ENCODE peak calls at places on chromosomes 6 and 20, in nine cellular contexts. One of them, this sample, is unnamed.
A peak's percentile ranks its signal among the peaks of the same experiment; 100 is the strongest.

GRCh38 chr6:1487239-1487638 is 97.9 kb downstream of the FOXF2 start:
- DNase-seq in CD8-positive, alpha-beta T cell: no peak
- DNase-seq in GM23338: no peak
- DNase-seq in right lobe of liver: no peak
- DNase-seq in fibroblast of lung: no peak
- DNase-seq in ovary: no peak
- DNase-seq in keratinocyte: no peak
- DNase-seq in left ventricle myocardium inferior: no peak
- DNase-seq in PC-3: no peak
- DNase-seq in this sample: no peak

GRCh38 chr20:63966172-63966943 is 3.4 kb downstream of the ZNF512B start:
- DNase-seq in CD8-positive, alpha-beta T cell: no peak
- DNase-seq in GM23338: no peak
- DNase-seq in right lobe of liver: no peak
- DNase-seq in fibroblast of lung: no peak
- DNase-seq in ovary: peak; percentile 22
- DNase-seq in keratinocyte: no peak
- DNase-seq in left ventricle myocardium inferior: no peak
- DNase-seq in PC-3: no peak
- DNase-seq in this sample: no peak

GRCh38 chr20:12722096-12722495 is 286.7 kb upstream of the SPTLC3 start:
- DNase-seq in CD8-positive, alpha-beta T cell: no peak
- DNase-seq in GM23338: peak; percentile 14
- DNase-seq in right lobe of liver: no peak
- DNase-seq in fibroblast of lung: no peak
- DNase-seq in ovary: no peak
- DNase-seq in keratinocyte: no peak
- DNase-seq in left ventricle myocardium inferior: no peak
- DNase-seq in PC-3: peak; percentile 32
- DNase-seq in this sample: peak; percentile 4

GRCh38 chr20:56843817-56844216 is 214.7 kb downstream of the TFAP2C start:
- DNase-seq in CD8-positive, alpha-beta T cell: no peak
- DNase-seq in GM23338: peak; percentile 63
- DNase-seq in right lobe of liver: no peak
- DNase-seq in fibroblast of lung: no peak
- DNase-seq in ovary: no peak
- DNase-seq in keratinocyte: no peak
- DNase-seq in left ventricle myocardium inferior: no peak
- DNase-seq in PC-3: peak; percentile 41
- DNase-seq in this sample: no peak

GRCh38 chr6:107646176-107646575 is 156.3 kb downstream of the SOBP start:
- DNase-seq in CD8-positive, alpha-beta T cell: no peak
- DNase-seq in GM23338: no peak
- DNase-seq in right lobe of liver: no peak
- DNase-seq in fibroblast of lung: peak; percentile 74
- DNase-seq in ovary: no peak
- DNase-seq in keratinocyte: no peak
- DNase-seq in left ventricle myocardium inferior: peak; percentile 72
- DNase-seq in PC-3: no peak
- DNase-seq in this sample: no peak

GRCh38 chr6:41970436-41970846 is 28.8 kb upstream of the CCND3 start:
- DNase-seq in CD8-positive, alpha-beta T cell: no peak
- DNase-seq in GM23338: no peak
- DNase-seq in right lobe of liver: peak; percentile 41
- DNase-seq in fibroblast of lung: peak; percentile 49
- DNase-seq in ovary: no peak
- DNase-seq in keratinocyte: no peak
- DNase-seq in left ventricle myocardium inferior: no peak
- DNase-seq in PC-3: no peak
- DNase-seq in this sample: peak; percentile 66

GRCh38 chr20:7930386-7930785 is 9.9 kb downstream of the HAO1 start:
- DNase-seq in CD8-positive, alpha-beta T cell: no peak
- DNase-seq in GM23338: no peak
- DNase-seq in right lobe of liver: no peak
- DNase-seq in fibroblast of lung: no peak
- DNase-seq in ovary: no peak
- DNase-seq in keratinocyte: no peak
- DNase-seq in left ventricle myocardium inferior: no peak
- DNase-seq in PC-3: no peak
- DNase-seq in this sample: no peak

GRCh38 chr20:59783020-59784010 is 150.1 kb downstream of the SYCP2 start:
- DNase-seq in CD8-positive, alpha-beta T cell: no peak
- DNase-seq in GM23338: peak; percentile 89
- DNase-seq in right lobe of liver: no peak
- DNase-seq in fibroblast of lung: peak; percentile 35
- DNase-seq in ovary: peak; percentile 53
- DNase-seq in keratinocyte: peak; percentile 17
- DNase-seq in left ventricle myocardium inferior: peak; percentile 52
- DNase-seq in PC-3: peak; percentile 80
- DNase-seq in this sample: peak; percentile 41

GRCh38 chr6:105920071-105920470 is 166.1 kb upstream of the PRDM1 start:
- DNase-seq in CD8-positive, alpha-beta T cell: no peak
- DNase-seq in GM23338: no peak
- DNase-seq in right lobe of liver: no peak
- DNase-seq in fibroblast of lung: no peak
- DNase-seq in ovary: no peak
- DNase-seq in keratinocyte: no peak
- DNase-seq in left ventricle myocardium inferior: no peak
- DNase-seq in PC-3: peak; percentile 69
- DNase-seq in this sample: peak; percentile 88

GRCh38 chr6:146914563-146915483 is 289.4 kb upstream of the STXBP5 start:
- DNase-seq in CD8-positive, alpha-beta T cell: no peak
- DNase-seq in GM23338: no peak
- DNase-seq in right lobe of liver: no peak
- DNase-seq in fibroblast of lung: peak; percentile 99
- DNase-seq in ovary: peak; percentile 32
- DNase-seq in keratinocyte: peak; percentile 73
- DNase-seq in left ventricle myocardium inferior: no peak
- DNase-seq in PC-3: peak; percentile 90
- DNase-seq in this sample: peak; percentile 89

GRCh38 chr6:159033160-159034049 is 11.4 kb downstream of the TAGAP start:
- DNase-seq in CD8-positive, alpha-beta T cell: no peak
- DNase-seq in GM23338: no peak
- DNase-seq in right lobe of liver: no peak
- DNase-seq in fibroblast of lung: no peak
- DNase-seq in ovary: no peak
- DNase-seq in keratinocyte: no peak
- DNase-seq in left ventricle myocardium inferior: no peak
- DNase-seq in PC-3: no peak
- DNase-seq in this sample: no peak

GRCh38 chr6:159037746-159038290 is 7.0 kb downstream of the TAGAP start:
- DNase-seq in CD8-positive, alpha-beta T cell: no peak
- DNase-seq in GM23338: no peak
- DNase-seq in right lobe of liver: no peak
- DNase-seq in fibroblast of lung: no peak
- DNase-seq in ovary: no peak
- DNase-seq in keratinocyte: no peak
- DNase-seq in left ventricle myocardium inferior: no peak
- DNase-seq in PC-3: peak; percentile 3
- DNase-seq in this sample: peak; percentile 31

GRCh38 chr6:159035891-159036290 is 8.9 kb downstream of the TAGAP start:
- DNase-seq in CD8-positive, alpha-beta T cell: no peak
- DNase-seq in GM23338: peak; percentile 12
- DNase-seq in right lobe of liver: no peak
- DNase-seq in fibroblast of lung: no peak
- DNase-seq in ovary: no peak
- DNase-seq in keratinocyte: no peak
- DNase-seq in left ventricle myocardium inferior: no peak
- DNase-seq in PC-3: no peak
- DNase-seq in this sample: no peak

GRCh38 chr6:159036673-159037072 is 8.1 kb downstream of the TAGAP start:
- DNase-seq in CD8-positive, alpha-beta T cell: no peak
- DNase-seq in GM23338: no peak
- DNase-seq in right lobe of liver: no peak
- DNase-seq in fibroblast of lung: no peak
- DNase-seq in ovary: no peak
- DNase-seq in keratinocyte: no peak
- DNase-seq in left ventricle myocardium inferior: no peak
- DNase-seq in PC-3: no peak
- DNase-seq in this sample: no peak

GRCh38 chr6:159031826-159032225 is 13.0 kb downstream of the TAGAP start:
- DNase-seq in CD8-positive, alpha-beta T cell: no peak
- DNase-seq in GM23338: no peak
- DNase-seq in right lobe of liver: no peak
- DNase-seq in fibroblast of lung: no peak
- DNase-seq in ovary: no peak
- DNase-seq in keratinocyte: no peak
- DNase-seq in left ventricle myocardium inferior: no peak
- DNase-seq in PC-3: no peak
- DNase-seq in this sample: no peak
- TF ChIP-seq CTCF in CD8-positive, alpha-beta T cell: no peak
- TF ChIP-seq CTCF in GM23338: no peak
- TF ChIP-seq CTCF in right lobe of liver: no peak
- TF ChIP-seq CTCF in fibroblast of lung: no peak
- TF ChIP-seq CTCF in ovary: no peak
- TF ChIP-seq CTCF in keratinocyte: no peak
- TF ChIP-seq CTCF in left ventricle myocardium inferior: no peak
- TF ChIP-seq CTCF in PC-3: no peak
- TF ChIP-seq CTCF in this sample: no peak

DNA sequence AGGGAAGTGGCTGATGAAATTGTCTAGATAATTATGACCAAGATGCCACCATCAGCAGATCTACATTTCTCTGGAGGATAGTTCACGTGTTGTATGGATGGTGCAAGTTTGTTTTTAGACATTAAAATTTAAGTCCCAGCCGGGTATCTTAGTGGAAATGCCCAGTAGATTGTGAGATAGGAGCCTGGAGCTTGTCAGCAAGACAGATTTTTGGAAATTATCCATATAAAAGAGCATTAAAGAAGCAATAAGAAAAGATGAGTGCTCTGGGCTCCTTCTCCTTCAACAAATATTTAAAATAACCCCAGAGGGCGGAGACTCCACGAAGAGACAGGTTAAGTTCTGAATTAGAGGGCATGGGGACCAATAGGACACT is 47.6 kb upstream of the SMLR1 start:
- DNase-seq in CD8-positive, alpha-beta T cell: no peak
- DNase-seq in GM23338: no peak
- DNase-seq in right lobe of liver: no peak
- DNase-seq in fibroblast of lung: peak; percentile 25
- DNase-seq in ovary: no peak
- DNase-seq in keratinocyte: no peak
- DNase-seq in left ventricle myocardium inferior: no peak
- DNase-seq in PC-3: no peak
- DNase-seq in this sample: no peak
- H3K4me3 ChIP-seq in CD8-positive, alpha-beta T cell: no peak overlapping the region
- H3K4me3 ChIP-seq in GM23338: no peak overlapping the region
- H3K4me3 ChIP-seq in right lobe of liver: no peak overlapping the region
- H3K4me3 ChIP-seq in fibroblast of lung: no peak overlapping the region
- H3K4me3 ChIP-seq in ovary: no peak overlapping the region
- H3K4me3 ChIP-seq in keratinocyte: no peak overlapping the region
- H3K4me3 ChIP-seq in left ventricle myocardium inferior: no peak overlapping the region
- H3K4me3 ChIP-seq in PC-3: no peak overlapping the region
- H3K4me3 ChIP-seq in this sample: no peak overlapping the region

GRCh38 chr20:23301436-23302050 is 49.0 kb upstream of the NXT1 start:
- DNase-seq in CD8-positive, alpha-beta T cell: no peak
- DNase-seq in GM23338: no peak
- DNase-seq in right lobe of liver: peak; percentile 31
- DNase-seq in fibroblast of lung: no peak
- DNase-seq in ovary: no peak
- DNase-seq in keratinocyte: no peak
- DNase-seq in left ventricle myocardium inferior: no peak
- DNase-seq in PC-3: no peak
- DNase-seq in this sample: no peak
- H3K27me3 ChIP-seq in CD8-positive, alpha-beta T cell: no peaks in the 10 kb centered on the region
- H3K27me3 ChIP-seq in GM23338: no peaks in the 10 kb centered on the region
- H3K27me3 ChIP-seq in right lobe of liver: no peaks in the 10 kb centered on the region
- H3K27me3 ChIP-seq in fibroblast of lung: no peaks in the 10 kb centered on the region
- H3K27me3 ChIP-seq in ovary: no peaks in the 10 kb centered on the region
- H3K27me3 ChIP-seq in keratinocyte: no peaks in the 10 kb centered on the region
- H3K27me3 ChIP-seq in left ventricle myocardium inferior: peaks cover 9% of the 10 kb centered on the region
- H3K27me3 ChIP-seq in PC-3: peaks cover 95% of the 10 kb centered on the region
- H3K27me3 ChIP-seq in this sample: peaks cover 8% of the 10 kb centered on the region

GRCh38 chr6:277746-278145 is 14.5 kb upstream of the DUSP22 start:
- DNase-seq in CD8-positive, alpha-beta T cell: no peak
- DNase-seq in GM23338: no peak
- DNase-seq in right lobe of liver: no peak
- DNase-seq in fibroblast of lung: no peak
- DNase-seq in ovary: no peak
- DNase-seq in keratinocyte: no peak
- DNase-seq in left ventricle myocardium inferior: no peak
- DNase-seq in PC-3: no peak
- DNase-seq in this sample: no peak

GRCh38 chr6:278494-278893 is 13.8 kb upstream of the DUSP22 start:
- DNase-seq in CD8-positive, alpha-beta T cell: no peak
- DNase-seq in GM23338: no peak
- DNase-seq in right lobe of liver: no peak
- DNase-seq in fibroblast of lung: no peak
- DNase-seq in ovary: no peak
- DNase-seq in keratinocyte: no peak
- DNase-seq in left ventricle myocardium inferior: no peak
- DNase-seq in PC-3: no peak
- DNase-seq in this sample: no peak

GRCh38 chr6:273441-274111 is 18.7 kb upstream of the DUSP22 start:
- DNase-seq in CD8-positive, alpha-beta T cell: no peak
- DNase-seq in GM23338: no peak
- DNase-seq in right lobe of liver: no peak
- DNase-seq in fibroblast of lung: no peak
- DNase-seq in ovary: no peak
- DNase-seq in keratinocyte: no peak
- DNase-seq in left ventricle myocardium inferior: no peak
- DNase-seq in PC-3: no peak
- DNase-seq in this sample: no peak
- TF ChIP-seq CTCF in CD8-positive, alpha-beta T cell: no peak
- TF ChIP-seq CTCF in GM23338: no peak
- TF ChIP-seq CTCF in right lobe of liver: no peak
- TF ChIP-seq CTCF in fibroblast of lung: no peak
- TF ChIP-seq CTCF in ovary: no peak
- TF ChIP-seq CTCF in keratinocyte: no peak
- TF ChIP-seq CTCF in left ventricle myocardium inferior: no peak
- TF ChIP-seq CTCF in PC-3: no peak
- TF ChIP-seq CTCF in this sample: no peak

DNA sequence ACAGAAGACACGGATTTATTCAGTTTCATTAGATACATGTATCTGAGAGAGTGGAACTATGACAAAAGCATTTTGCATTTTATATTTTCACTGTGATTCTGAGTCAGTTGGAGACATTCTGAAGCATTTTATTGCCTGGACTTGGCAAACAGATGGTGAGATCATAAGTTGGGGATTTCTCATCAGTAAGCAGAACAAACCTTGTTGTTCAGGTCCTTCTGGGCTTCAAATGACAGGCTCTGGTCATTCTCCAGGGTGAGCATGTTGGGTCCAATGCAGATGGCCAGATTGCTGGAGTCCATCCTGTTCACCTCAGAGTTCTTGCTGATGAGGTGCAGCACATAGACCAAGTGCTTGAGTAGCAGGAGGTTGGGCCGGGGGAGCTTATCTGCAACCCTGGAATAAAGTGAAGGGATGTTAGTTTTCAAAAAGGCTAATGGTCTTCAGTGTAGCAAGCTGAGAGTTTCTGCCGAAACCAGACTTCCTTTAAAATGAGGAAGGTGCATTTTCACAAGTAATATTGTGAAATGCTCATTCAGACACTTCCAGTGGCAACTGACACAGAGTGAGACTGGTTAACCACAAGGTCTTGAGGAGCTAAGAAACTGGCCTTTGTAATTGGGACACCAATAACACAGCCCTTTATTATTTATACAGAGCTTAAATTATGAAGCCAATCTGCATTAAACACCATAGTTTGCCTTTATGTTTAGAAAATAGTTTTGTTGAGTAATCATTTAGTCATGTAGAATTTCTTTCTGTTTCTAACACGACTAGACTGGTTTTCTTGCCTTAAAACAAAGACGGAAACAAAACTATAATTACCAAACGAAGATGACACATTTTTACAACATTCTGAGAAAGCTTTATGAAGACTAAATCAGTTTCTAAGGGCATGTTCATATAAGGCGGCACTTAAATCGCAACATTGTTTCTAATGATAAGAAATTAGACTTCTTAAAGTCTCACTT is 5.6 kb downstream of the TAGAP start:
- DNase-seq in CD8-positive, alpha-beta T cell: no peak
- DNase-seq in GM23338: no peak
- DNase-seq in right lobe of liver: no peak
- DNase-seq in fibroblast of lung: peak; percentile 13
- DNase-seq in ovary: no peak
- DNase-seq in keratinocyte: peak; percentile 38
- DNase-seq in left ventricle myocardium inferior: no peak
- DNase-seq in PC-3: peak; percentile 67
- DNase-seq in this sample: peak; percentile 96
- H3K4me3 ChIP-seq in CD8-positive, alpha-beta T cell: no peak overlapping the region
- H3K4me3 ChIP-seq in GM23338: no peak overlapping the region
- H3K4me3 ChIP-seq in right lobe of liver: no peak overlapping the region
- H3K4me3 ChIP-seq in fibroblast of lung: no peak overlapping the region
- H3K4me3 ChIP-seq in ovary: no peak overlapping the region
- H3K4me3 ChIP-seq in keratinocyte: peak overlapping the region; percentile 16
- H3K4me3 ChIP-seq in left ventricle myocardium inferior: no peak overlapping the region
- H3K4me3 ChIP-seq in PC-3: no peak overlapping the region
- H3K4me3 ChIP-seq in this sample: no peak overlapping the region